ENCODE peak calls at places on chromosomes 7 and 10, in seven cellular contexts. C is AG10803; U is NCI-H2081; V is activated naive CD4-positive, alpha-beta T cell; D is activated CD4-positive, alpha-beta T cell treated with anti-CD3 and anti-CD28 coated beads, Interleukin-2, amount 10 ng/mL, durations not matched to agents 7 days and 5 days; W is stimulated activated CD8-positive, alpha-beta memory T cell treated with anti-CD3 and anti-CD28 coated beads, Interleukin-2, amount 100 ng/mL, for 1 hour; J is stimulated activated CD4-positive, alpha-beta T cell treated with anti-CD3 and anti-CD28 coated beads, TNF-alpha, amount 100 ng/mL, for 4 hours. A is an unnamed sample.

GRCh38 chr10:70602665-70603438 is at the start of gene PRF1:
- DNase-seq in C (no peak), U (no peak), V (peak), D (peak), W (peak), J (peak), A (no peak)

GRCh38 chr10:119131512-119132240 is 27.8 kb downstream of the DENND10 start:
- DNase-seq in C (peak), U (no peak), V (no peak), D (peak), W (no peak), J (no peak), A (peak)

GRCh38 chr10:17984056-17984455 is 32.3 kb downstream of the SLC39A12 start:
- DNase-seq in C (peak), U (no peak), V (no peak), D (no peak), W (no peak), J (no peak), A (peak)

GRCh38 chr7:45446195-45446944 is 127.8 kb upstream of the ADCY1 start:
- DNase-seq in C (no peak), U (no peak), V (no peak), D (no peak), W (no peak), J (no peak), A (peak)

GRCh38 chr7:127447326-127447945 is 54.9 kb upstream of the ZNF800 start:
- DNase-seq in C (peak), U (peak), V (no peak), D (peak), W (peak), J (no peak), A (peak)

GRCh38 chr7:2754912-2755311 is 66.9 kb downstream of the AMZ1 start:
- DNase-seq in C (no peak), U (no peak), V (no peak), D (no peak), W (no peak), J (no peak), A (no peak)

GRCh38 chr7:697259-697615 is 29.3 kb upstream of the DNAAF5 start:
- DNase-seq in C (no peak), U (no peak), V (no peak), D (no peak), W (no peak), J (no peak), A (no peak)

GRCh38 chr7:40447345-40447744 is 312.5 kb downstream of the SUGCT start:
- DNase-seq in C (no peak), U (no peak), V (no peak), D (no peak), W (no peak), J (no peak), A (no peak)

GRCh38 chr10:48885376-48885775 is 54.3 kb downstream of the LRRC18 start:
- DNase-seq in C (peak), U (no peak), V (no peak), D (no peak), W (no peak), J (no peak), A (peak)

GRCh38 chr7:24979470-24979862 is 512 bp downstream of the OSBPL3 start:
- DNase-seq in C (peak), U (peak), V (peak), D (peak), W (peak), J (peak), A (peak)

GRCh38 chr7:72326365-72326764 is 85.8 kb downstream of the CALN1 start:
- DNase-seq in C (no peak), U (no peak), V (no peak), D (no peak), W (no peak), J (no peak), A (no peak)

GRCh38 chr10:102115775-102116174 is 4.4 kb downstream of the LDB1 start:
- DNase-seq in C (peak), U (no peak), V (no peak), D (no peak), W (no peak), J (no peak), A (peak)

GRCh38 chr10:92699518-92700272 is 9.9 kb downstream of the HHEX start:
- DNase-seq in C (peak), U (no peak), V (peak), D (peak), W (no peak), J (no peak), A (peak)

GRCh38 chr10:97034958-97035769 is 150.6 kb downstream of the SLIT1 start:
- DNase-seq in C (no peak), U (no peak), V (no peak), D (no peak), W (no peak), J (no peak), A (no peak)

GRCh38 chr7:127895814-127896280 is 135.4 kb downstream of the LRRC4 start:
- DNase-seq in C (no peak), U (no peak), V (no peak), D (no peak), W (no peak), J (no peak), A (peak)

GRCh38 chr7:42238709-42239395 is 1.8 kb upstream of the GLI3 start:
- DNase-seq in C (peak), U (no peak), V (no peak), D (no peak), W (no peak), J (no peak), A (peak)

GRCh38 chr7:40073239-40073638 is 61.2 kb downstream of the MPLKIP start:
- DNase-seq in C (no peak), U (no peak), V (no peak), D (no peak), W (no peak), J (no peak), A (no peak)

GRCh38 chr7:17560516-17560915 is 262.1 kb downstream of the AHR start:
- DNase-seq in C (no peak), U (no peak), V (no peak), D (no peak), W (no peak), J (no peak), A (peak)

GRCh38 chr7:47327698-47328391 is 254.1 kb downstream of the TNS3 start:
- DNase-seq in C (peak), U (no peak), V (no peak), D (no peak), W (no peak), J (no peak), A (peak)

A was measured in kidney tubule cell.